ENCODE peak calls at places on chromosome 2, in five cellular contexts. B, C, M, O and Y are unnamed samples.

GRCh38 chr2:230153390-230153976 is 66.3 kb downstream of the SP110 start:
- DNase-seq in C (no peak), O (no peak), B (no peak), M (no peak), Y (no peak)

GRCh38 chr2:106095478-106096392 is 98.4 kb downstream of the UXS1 start:
- DNase-seq in M (no peak), O (no peak), C (no peak), B (no peak), Y (peak)

GRCh38 chr2:161141033-161141432 is 19.2 kb upstream of the TANK start:
- DNase-seq in C (no peak), B (no peak), O (no peak), M (no peak), Y (no peak)

GRCh38 chr2:3094999-3095958 is 282.3 kb downstream of the EIPR1 start:
- DNase-seq in M (peak), C (no peak), B (no peak), O (no peak), Y (no peak)

GRCh38 chr2:235238537-235238936 is 255.3 kb upstream of the AGAP1 start:
- DNase-seq in B (no peak), C (peak), O (no peak), M (no peak), Y (no peak)

GRCh38 chr2:179768765-179769164 is 92.6 kb downstream of the ZNF385B start:
- DNase-seq in O (no peak), C (peak), B (no peak), M (no peak), Y (no peak)

GRCh38 chr2:23206652-23207051 is 178.3 kb upstream of the KLHL29 start:
- DNase-seq in B (no peak), M (no peak), C (no peak), O (no peak), Y (no peak)

GRCh38 chr2:102337481-102338386 is 17.9 kb upstream of the IL18R1 start:
- DNase-seq in O (no peak), M (no peak), C (peak), B (no peak), Y (no peak)

GRCh38 chr2:197080611-197081010 is 154.1 kb upstream of the PGAP1 start:
- DNase-seq in O (no peak), M (no peak), C (no peak), B (no peak), Y (no peak)

GRCh38 chr2:39246382-39246980 is 2.7 kb upstream of the CDKL4 start:
- DNase-seq in B (no peak), O (no peak), M (no peak), C (no peak), Y (no peak)

GRCh38 chr2:27707462-27708256 is 44.0 kb downstream of the SLC4A1AP start:
- DNase-seq in B (no peak), M (peak), O (no peak), C (no peak), Y (no peak)

GRCh38 chr2:84494070-84494469 is 22.2 kb upstream of the DNAH6 start:
- DNase-seq in B (no peak), M (no peak), O (no peak), C (peak), Y (no peak)

GRCh38 chr2:169509230-169509917 is at the start of gene KLHL41:
- DNase-seq in B (no peak), O (no peak), M (no peak), C (peak), Y (no peak)

GRCh38 chr2:1887106-1887505 is 142.8 kb upstream of the PXDN start:
- DNase-seq in O (no peak), B (no peak), M (no peak), C (no peak), Y (no peak)

GRCh38 chr2:153386481-153386891 is 92.1 kb downstream of the RPRM start:
- DNase-seq in C (no peak), M (no peak), B (no peak), O (no peak), Y (no peak)

GRCh38 chr2:64210816-64211215 is 66.6 kb upstream of the PELI1 start:
- DNase-seq in C (no peak), B (no peak), O (no peak), M (no peak), Y (no peak)

GRCh38 chr2:14572588-14573089 is 59.9 kb upstream of the LRATD1 start:
- DNase-seq in B (no peak), O (no peak), M (no peak), C (no peak), Y (no peak)

GRCh38 chr2:45432406-45432805 is 178.7 kb downstream of the SRBD1 start:
- DNase-seq in M (no peak), C (no peak), O (no peak), B (no peak), Y (no peak)

GRCh38 chr2:241270531-241270930 is 44.9 kb downstream of the HDLBP start:
- DNase-seq in M (no peak), O (no peak), C (no peak), B (no peak), Y (no peak)

GRCh38 chr2:150571121-150571520 is 83.7 kb upstream of the RND3 start:
- DNase-seq in M (no peak), O (no peak), C (no peak), B (no peak), Y (no peak)

GRCh38 chr2:80706951-80707350 is 402.4 kb upstream of the LRRTM1 start:
- DNase-seq in B (no peak), M (no peak), O (no peak), C (no peak), Y (no peak)

GRCh38 chr2:193518061-193518817 is 1323.5 kb upstream of the TMEFF2 start:
- DNase-seq in C (no peak), M (no peak), B (peak), O (no peak), Y (no peak)

GRCh38 chr2:43363086-43363485 is 136.7 kb upstream of the ZFP36L2 start:
- DNase-seq in B (no peak), O (no peak), M (no peak), C (no peak), Y (no peak)

GRCh38 chr2:19488009-19488691 is 129.7 kb upstream of the OSR1 start:
- DNase-seq in M (no peak), B (peak), O (no peak), C (no peak), Y (no peak)

GRCh38 chr2:63053889-63054725 is 3.5 kb downstream of the OTX1 start:
- DNase-seq in C (peak), O (no peak), M (no peak), B (no peak), Y (no peak)

GRCh38 chr2:26793518-26793917 is 7.7 kb downstream of the CENPA start:
- DNase-seq in O (no peak), C (no peak), M (no peak), B (no peak), Y (no peak)

GRCh38 chr2:99771691-99772333 is 282.0 kb upstream of the REV1 start:
- DNase-seq in M (no peak), B (no peak), C (no peak), O (no peak), Y (peak)

GRCh38 chr2:263774-264492 is at the start of gene SH3YL1:
- DNase-seq in B (peak), M (peak), O (peak), C (peak), Y (peak)

DNA sequence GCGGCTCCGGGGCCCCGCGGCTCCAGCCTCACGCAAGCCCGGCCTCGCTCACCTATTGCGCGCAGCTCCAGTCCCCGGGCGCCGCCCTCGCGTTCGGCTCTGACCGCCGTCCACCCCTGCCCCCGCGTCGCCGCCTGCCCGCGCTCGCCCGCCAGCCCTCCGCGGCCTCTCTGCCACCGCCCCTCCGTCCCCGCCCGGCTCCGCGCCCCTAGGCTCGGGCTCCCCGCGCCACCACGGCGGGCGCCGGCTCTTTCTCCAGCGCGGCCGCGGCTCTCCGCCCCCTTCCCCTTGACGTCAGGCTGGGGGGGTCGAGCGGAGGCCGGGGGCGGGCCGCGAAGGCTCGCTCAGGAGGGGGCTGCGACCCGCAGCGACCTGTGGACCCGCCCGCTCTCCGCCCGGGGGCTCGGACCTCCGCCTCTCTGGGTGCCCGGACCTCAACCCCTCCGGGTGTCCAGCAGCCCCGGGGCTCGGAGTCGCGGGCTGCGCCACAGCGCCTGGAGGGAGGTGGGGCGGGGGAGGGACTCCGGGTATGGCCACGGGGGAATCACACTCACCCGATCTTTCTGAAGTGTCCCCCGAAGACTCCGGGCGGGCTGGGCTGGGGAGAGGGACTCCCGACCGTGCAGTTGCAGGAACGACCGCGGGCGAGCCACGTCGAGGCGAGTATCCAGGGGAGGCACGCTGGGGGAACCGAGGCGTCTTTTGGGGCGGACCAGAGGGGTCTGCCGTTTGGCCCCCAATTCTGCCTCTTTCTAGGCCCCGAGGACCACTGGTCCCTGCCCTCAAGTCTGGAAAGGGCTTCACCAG is at the start of gene SEMA4C:
- DNase-seq in O (peak), M (peak), B (no peak), C (peak), Y (peak)
- TF ChIP-seq POLR2A in O (peak), M (no peak), B (peak), C (no peak), Y (peak)

DNA sequence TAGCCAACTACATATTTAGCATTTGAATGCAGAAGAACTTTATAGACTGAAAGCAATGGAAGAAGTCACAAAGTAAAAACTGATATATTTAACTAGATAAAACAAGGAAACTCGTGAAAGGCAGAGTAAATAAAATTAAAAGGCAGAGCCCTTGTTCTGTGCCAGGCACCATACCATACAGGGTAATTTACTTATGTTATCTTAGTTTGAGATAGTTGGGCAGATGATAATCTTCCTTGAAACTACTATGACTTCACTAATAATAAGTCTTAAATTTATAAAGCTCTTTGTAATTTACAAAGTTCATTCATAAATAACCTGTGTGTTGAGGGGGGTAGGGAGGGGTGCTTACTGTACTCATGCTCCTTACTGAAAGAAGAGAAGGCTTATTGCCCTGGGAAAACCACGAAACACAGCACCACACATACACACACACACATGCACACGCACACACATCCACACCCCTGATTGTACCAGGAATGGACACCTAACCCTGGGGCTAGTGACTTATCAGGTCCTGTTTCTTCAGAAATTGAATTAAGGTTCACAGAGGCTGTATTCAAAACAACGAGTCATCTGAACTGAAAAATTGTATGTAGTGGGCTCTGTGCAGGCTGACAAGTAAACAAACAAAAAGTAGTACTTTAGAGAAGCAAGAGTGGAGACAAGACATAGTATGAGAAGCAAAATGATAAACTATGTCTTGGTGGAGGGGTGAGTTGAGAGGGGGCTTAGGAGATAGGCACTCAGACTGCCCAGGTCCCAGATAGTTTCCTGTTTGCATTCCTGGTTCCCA is 38.1 kb downstream of the AGFG1 start:
- DNase-seq in O (no peak), B (peak), C (peak), M (no peak), Y (no peak)
- H3K4me3 ChIP-seq in O (no peak), B (no peak), C (no peak), M (no peak), Y (no peak)

GRCh38 chr2:74554821-74555531 is 456 bp downstream of the DOK1 start:
- DNase-seq in M (peak), B (no peak), C (peak), O (peak), Y (peak)
- TF ChIP-seq CTCF in M (no peak), B (no peak), C (no peak), O (no peak), Y (no peak)

DNA sequence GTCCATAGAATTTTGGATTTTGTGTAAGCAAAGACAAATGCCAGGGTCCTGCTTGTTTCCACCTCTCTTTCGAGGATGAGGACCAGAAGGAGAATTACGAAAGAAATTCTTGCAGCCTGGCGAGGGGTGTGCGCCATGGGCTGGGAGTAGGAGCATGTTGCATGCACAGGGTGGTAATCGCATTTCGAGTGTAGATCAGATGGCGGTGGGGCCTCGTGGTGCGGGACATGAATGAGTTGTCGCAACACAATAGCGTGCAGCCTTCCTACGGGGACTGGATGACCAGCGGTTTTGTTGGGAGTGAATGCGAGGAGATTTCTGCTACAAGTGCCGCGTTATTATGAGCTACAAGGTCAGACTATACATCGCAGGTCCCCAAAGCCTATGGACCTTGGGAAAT is 4.2 kb upstream of the EN1 start:
- DNase-seq in O (no peak), M (no peak), B (no peak), C (no peak), Y (no peak)
- TF ChIP-seq POLR2A in O (no peak), M (no peak), B (no peak), C (no peak), Y (no peak)

DNA sequence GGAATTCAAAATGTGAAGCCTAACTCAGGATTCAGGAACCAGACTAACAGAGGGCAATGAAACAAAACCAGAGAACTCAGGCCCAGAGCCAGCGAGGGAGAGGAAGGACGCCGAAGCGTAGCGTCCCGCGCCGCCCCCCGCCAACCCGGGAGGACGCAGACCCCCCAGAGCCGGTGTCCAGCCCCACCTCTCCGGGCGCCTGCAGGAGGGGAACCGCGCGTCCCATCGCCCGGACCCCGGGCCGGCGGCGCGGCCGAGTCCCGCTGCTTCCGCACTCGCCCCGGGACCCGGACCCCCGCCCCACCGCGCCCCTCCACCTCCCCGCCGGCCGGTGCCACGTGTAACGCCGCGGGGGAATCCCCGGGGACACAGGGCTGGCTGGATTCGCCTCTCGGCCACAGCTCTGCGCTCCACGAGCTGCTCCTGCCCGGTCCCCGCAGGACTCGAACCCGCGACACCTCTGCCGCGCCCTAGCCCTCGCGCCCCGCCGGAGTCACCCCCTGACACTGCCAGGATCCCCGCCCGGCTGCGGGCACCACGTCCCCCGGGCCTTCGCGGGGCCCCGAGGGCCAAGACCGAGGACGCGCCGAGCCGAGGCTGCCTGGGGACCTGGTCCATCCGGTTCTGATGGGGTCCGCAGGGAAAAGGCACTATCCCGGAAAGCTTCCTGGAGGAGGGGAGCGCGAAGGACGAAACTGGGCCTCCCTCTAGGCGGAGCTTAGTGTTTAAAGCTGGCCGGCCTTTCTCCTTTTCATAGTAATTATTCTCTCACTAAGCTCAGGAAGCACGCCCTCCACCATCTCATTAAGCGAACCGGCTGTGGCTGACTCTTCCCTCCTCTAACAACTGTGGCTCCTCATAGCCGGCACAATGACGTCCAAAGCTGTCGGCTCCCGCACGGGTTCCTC is 40.4 kb upstream of the FAM124B start:
- DNase-seq in M (peak), O (peak), B (no peak), C (peak), Y (peak)
- H3K4me3 ChIP-seq in M (peak), O (peak), B (no peak), C (peak), Y (peak)

GRCh38 chr2:134536312-134536711 is 182.5 kb downstream of the TMEM163 start:
- DNase-seq in M (no peak), C (no peak), B (no peak), O (no peak), Y (no peak)

GRCh38 chr2:134540954-134541353 is 177.8 kb downstream of the TMEM163 start:
- DNase-seq in C (no peak), B (no peak), O (no peak), M (no peak), Y (no peak)

GRCh38 chr2:134537121-134537520 is 181.7 kb downstream of the TMEM163 start:
- DNase-seq in M (no peak), B (no peak), C (no peak), O (no peak), Y (no peak)

GRCh38 chr2:134539946-134540345 is 178.9 kb downstream of the TMEM163 start:
- DNase-seq in M (no peak), O (no peak), B (no peak), C (no peak), Y (no peak)

DNA sequence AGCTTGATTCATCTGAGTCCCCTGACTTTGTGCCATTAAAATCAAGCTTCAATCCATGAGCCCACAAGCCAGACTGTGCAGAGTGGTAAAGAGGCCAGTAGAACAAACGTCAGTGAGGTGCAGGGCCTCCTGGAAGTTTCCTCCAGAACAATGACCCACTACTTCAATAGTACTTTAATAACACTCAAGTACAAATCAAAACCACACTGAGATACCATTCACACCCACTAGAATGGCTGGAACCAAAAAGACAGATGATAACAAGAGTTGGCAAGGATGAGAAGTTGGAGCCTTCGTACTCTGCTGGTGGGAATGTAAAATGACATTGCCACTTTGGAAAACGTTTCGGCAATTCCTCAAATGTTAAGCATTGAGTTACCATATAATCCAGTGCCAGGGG is 181.1 kb downstream of the TMEM163 start:
- DNase-seq in C (no peak), B (no peak), M (no peak), O (no peak), Y (no peak)
- TF ChIP-seq CTCF in C (no peak), B (no peak), M (no peak), O (no peak), Y (no peak)

DNA sequence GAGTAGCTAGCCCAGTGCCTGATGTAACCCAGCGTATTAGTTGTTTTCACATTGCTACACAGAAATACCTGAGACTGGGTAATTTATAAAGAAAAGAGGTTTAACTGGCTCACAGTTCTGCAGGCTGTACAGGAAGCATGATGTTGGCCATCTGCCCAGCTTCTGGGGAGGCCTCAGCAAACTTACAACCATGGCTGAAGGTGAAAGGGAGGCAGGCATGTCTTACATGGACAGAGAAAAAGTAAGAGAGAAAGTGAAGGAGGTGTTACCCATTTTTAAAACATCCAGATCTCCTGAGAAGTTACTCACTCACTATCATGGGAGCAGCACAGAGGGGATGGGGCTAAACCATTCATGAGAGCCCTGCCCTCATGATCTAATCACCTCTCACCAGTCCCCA is 6.1 kb upstream of the CYRIA start:
- DNase-seq in O (no peak), C (peak), B (no peak), M (no peak), Y (no peak)
- TF ChIP-seq POLR2A in O (no peak), C (no peak), B (no peak), M (no peak), Y (no peak)

GRCh38 chr2:201888476-201888875 is 82.1 kb downstream of the CDK15 start:
- DNase-seq in O (no peak), M (no peak), C (peak), B (no peak), Y (no peak)

GRCh38 chr2:201891676-201892075 is 85.3 kb downstream of the CDK15 start:
- DNase-seq in C (no peak), B (no peak), O (no peak), M (no peak), Y (no peak)

GRCh38 chr2:201886504-201886903 is 80.2 kb downstream of the CDK15 start:
- DNase-seq in M (no peak), O (no peak), C (no peak), B (peak), Y (no peak)

GRCh38 chr2:201890447-201890846 is 84.1 kb downstream of the CDK15 start:
- DNase-seq in C (peak), O (no peak), M (no peak), B (no peak), Y (no peak)

GRCh38 chr2:201887851-201888451 is 81.6 kb downstream of the CDK15 start:
- DNase-seq in B (no peak), O (no peak), C (peak), M (no peak), Y (no peak)
- H3K4me3 ChIP-seq in B (no peak), O (no peak), C (no peak), M (no peak), Y (peak)